ENCODE peak calls at places on chromosome 9, in nine cellular contexts. W is fibroblast of the aortic adventitia; G is vagina; I is adrenal gland; B is fibroblast of lung; J is neural crest cell; Q is A549; Z is activated T-helper 1 cell treated with anti-CD3 and anti-CD28 coated beads, Interleukin-2, amount 50 U/mL, for 16 hours; U is uterus. P is an unnamed sample.

GRCh38 chr9:114366334-114367128 is 21.3 kb downstream of the AKNA start:
- DNase-seq in W (peak), G (no peak), I (peak), B (peak), J (no peak), Q (no peak), Z (no peak), U (no peak), P (no peak)

GRCh38 chr9:77384406-77384805 is 207.1 kb downstream of the VPS13A start:
- DNase-seq in W (peak), G (no peak), I (no peak), B (peak), J (no peak), Q (no peak), Z (no peak), U (no peak), P (no peak)

GRCh38 chr9:97985058-97985861 is 2.1 kb downstream of the ANP32B start:
- DNase-seq in W (peak), G (no peak), I (no peak), B (peak), J (peak), Q (peak), Z (no peak), U (no peak), P (peak)

GRCh38 chr9:123669355-123669754 is 260.6 kb downstream of the DENND1A start:
- DNase-seq in W (no peak), G (no peak), I (no peak), B (no peak), J (no peak), Q (no peak), Z (no peak), U (no peak), P (no peak)

GRCh38 chr9:2502760-2503159 is 118.8 kb upstream of the VLDLR start:
- DNase-seq in W (peak), G (no peak), I (no peak), B (peak), J (no peak), Q (no peak), Z (no peak), U (no peak), P (no peak)

GRCh38 chr9:81031422-81032029 is 657.8 kb downstream of the TLE1 start:
- DNase-seq in W (no peak), G (no peak), I (no peak), B (no peak), J (no peak), Q (no peak), Z (no peak), U (no peak), P (no peak)

GRCh38 chr9:19533373-19533772 is 124.6 kb downstream of the ACER2 start:
- DNase-seq in W (peak), G (no peak), I (no peak), B (peak), J (no peak), Q (no peak), Z (no peak), U (no peak), P (no peak)

GRCh38 chr9:98743818-98744611 is 35.3 kb upstream of the GABBR2 start:
- DNase-seq in W (no peak), G (no peak), I (no peak), B (no peak), J (no peak), Q (no peak), Z (no peak), U (no peak), P (no peak)

GRCh38 chr9:107161338-107161737 is 121.7 kb upstream of the RAD23B start:
- DNase-seq in W (no peak), G (no peak), I (no peak), B (no peak), J (no peak), Q (no peak), Z (no peak), U (no peak), P (no peak)

GRCh38 chr9:5630038-5630507 is 1.2 kb downstream of the RIC1 start:
- DNase-seq in W (peak), G (no peak), I (no peak), B (peak), J (no peak), Q (peak), Z (no peak), U (no peak), P (no peak)

GRCh38 chr9:83234541-83234940 is 171.6 kb upstream of the RASEF start:
- DNase-seq in W (peak), G (no peak), I (peak), B (no peak), J (no peak), Q (no peak), Z (no peak), U (no peak), P (no peak)

GRCh38 chr9:116475201-116475600 is 211.9 kb upstream of the TRIM32 start:
- DNase-seq in W (peak), G (no peak), I (no peak), B (peak), J (no peak), Q (no peak), Z (no peak), U (no peak), P (no peak)

GRCh38 chr9:114501786-114502682 is 3.2 kb downstream of the WHRN start:
- DNase-seq in W (no peak), G (no peak), I (peak), B (peak), J (no peak), Q (peak), Z (no peak), U (no peak), P (peak)

GRCh38 chr9:26725573-26725972 is 167.0 kb downstream of the CAAP1 start:
- DNase-seq in W (peak), G (no peak), I (no peak), B (no peak), J (no peak), Q (no peak), Z (no peak), U (peak), P (no peak)

GRCh38 chr9:126947529-126947928 is 32.9 kb downstream of the RALGPS1 start:
- DNase-seq in W (no peak), G (no peak), I (no peak), B (no peak), J (no peak), Q (no peak), Z (no peak), U (no peak), P (no peak)

GRCh38 chr9:87490907-87491306 is 6.8 kb upstream of the DAPK1 start:
- DNase-seq in W (no peak), G (no peak), I (no peak), B (no peak), J (no peak), Q (no peak), Z (no peak), U (no peak), P (no peak)

P was measured in HuH-7.5.